ENCODE peak calls at places on chromosomes 11 and 22, in eight cellular contexts. B, G, H, Y, J, R, V and E are unnamed samples.

GRCh38 chr11:116993599-116993998 is 104.6 kb downstream of the SIK3 start:
- DNase-seq in B (no peak), G (no peak), H (no peak), Y (no peak), J (no peak), R (no peak), V (no peak), E (peak)

GRCh38 chr11:118907051-118907748 is 18.5 kb downstream of the BCL9L start:
- DNase-seq in B (peak), G (peak), H (peak), Y (peak), J (peak), R (no peak), V (no peak), E (peak)

GRCh38 chr11:69472766-69473519 is 8.5 kb upstream of the LINC01488 start:
- DNase-seq in B (no peak), G (no peak), H (no peak), Y (no peak), J (peak), R (no peak), V (no peak), E (no peak)

GRCh38 chr11:113363406-113363805 is 24.2 kb upstream of the ANKK1 start:
- DNase-seq in B (no peak), G (no peak), H (no peak), Y (no peak), J (no peak), R (no peak), V (no peak), E (no peak)

GRCh38 chr22:41684194-41684593 is 4.5 kb downstream of the SNU13 start:
- DNase-seq in B (no peak), G (no peak), H (no peak), Y (no peak), J (no peak), R (no peak), V (no peak), E (no peak)

GRCh38 chr11:74980627-74981026 is 8.1 kb upstream of the NEU3 start:
- DNase-seq in B (no peak), G (no peak), H (no peak), Y (no peak), J (peak), R (no peak), V (no peak), E (no peak)

GRCh38 chr11:127445476-127445875 is 444.9 kb upstream of the KIRREL3 start:
- DNase-seq in B (no peak), G (no peak), H (no peak), Y (no peak), J (no peak), R (no peak), V (no peak), E (no peak)

GRCh38 chr11:114171257-114172054 is 111.9 kb downstream of the ZBTB16 start:
- DNase-seq in B (no peak), G (no peak), H (no peak), Y (no peak), J (no peak), R (no peak), V (no peak), E (peak)

GRCh38 chr11:35047179-35047578 is 91.8 kb upstream of the CD44 start:
- DNase-seq in B (peak), G (no peak), H (no peak), Y (no peak), J (peak), R (no peak), V (no peak), E (no peak)

GRCh38 chr11:116275634-116276033 is 497.2 kb downstream of the BUD13 start:
- DNase-seq in B (no peak), G (no peak), H (no peak), Y (no peak), J (no peak), R (no peak), V (peak), E (no peak)

GRCh38 chr11:85132839-85133238 is 494.3 kb downstream of the DLG2 start:
- DNase-seq in B (no peak), G (no peak), H (no peak), Y (no peak), J (no peak), R (no peak), V (no peak), E (no peak)